ENCODE peak calls at places on chromosomes 3 and 15, in six cellular contexts. One of them, this sample, is unnamed.

GRCh38 chr3:50336452-50337174 is 4.0 kb downstream of the RASSF1 start:
- DNase-seq in cardiac fibroblast: peak; percentile 39
- DNase-seq in tibial artery: no peak
- DNase-seq in mucosa of descending colon: no peak
- DNase-seq in heart right ventricle: no peak
- DNase-seq in AG10803: peak; percentile 25
- DNase-seq in this sample: no peak

GRCh38 chr15:81901323-81901722 is 144.5 kb downstream of the MEX3B start:
- DNase-seq in cardiac fibroblast: no peak
- DNase-seq in tibial artery: no peak
- DNase-seq in mucosa of descending colon: no peak
- DNase-seq in heart right ventricle: no peak
- DNase-seq in AG10803: no peak
- DNase-seq in this sample: no peak

GRCh38 chr15:74773329-74773728 is 8.6 kb upstream of the CSK start:
- DNase-seq in cardiac fibroblast: no peak
- DNase-seq in tibial artery: no peak
- DNase-seq in mucosa of descending colon: peak; percentile 46
- DNase-seq in heart right ventricle: no peak
- DNase-seq in AG10803: no peak
- DNase-seq in this sample: no peak

GRCh38 chr3:58180099-58180880 is 30.5 kb downstream of the DNASE1L3 start:
- DNase-seq in cardiac fibroblast: no peak
- DNase-seq in tibial artery: no peak
- DNase-seq in mucosa of descending colon: no peak
- DNase-seq in heart right ventricle: no peak
- DNase-seq in AG10803: no peak
- DNase-seq in this sample: no peak

GRCh38 chr3:14822875-14823807 is 4.4 kb downstream of the FGD5 start:
- DNase-seq in cardiac fibroblast: peak; percentile 20
- DNase-seq in tibial artery: no peak
- DNase-seq in mucosa of descending colon: no peak
- DNase-seq in heart right ventricle: no peak
- DNase-seq in AG10803: no peak
- DNase-seq in this sample: no peak

GRCh38 chr15:56056626-56057025 is 63.2 kb upstream of the NEDD4 start:
- DNase-seq in cardiac fibroblast: no peak
- DNase-seq in tibial artery: no peak
- DNase-seq in mucosa of descending colon: no peak
- DNase-seq in heart right ventricle: no peak
- DNase-seq in AG10803: no peak
- DNase-seq in this sample: no peak

GRCh38 chr3:192364296-192364695 is 363.0 kb downstream of the FGF12 start:
- DNase-seq in cardiac fibroblast: no peak
- DNase-seq in tibial artery: no peak
- DNase-seq in mucosa of descending colon: no peak
- DNase-seq in heart right ventricle: no peak
- DNase-seq in AG10803: no peak
- DNase-seq in this sample: no peak

GRCh38 chr3:196202516-196202970 is 8.7 kb downstream of the ZDHHC19 start:
- DNase-seq in cardiac fibroblast: peak; percentile 55
- DNase-seq in tibial artery: no peak
- DNase-seq in mucosa of descending colon: no peak
- DNase-seq in heart right ventricle: peak; percentile 40
- DNase-seq in AG10803: peak; percentile 48
- DNase-seq in this sample: no peak

GRCh38 chr3:125331243-125331642 is 43.9 kb downstream of the ZNF148 start:
- DNase-seq in cardiac fibroblast: no peak
- DNase-seq in tibial artery: no peak
- DNase-seq in mucosa of descending colon: no peak
- DNase-seq in heart right ventricle: no peak
- DNase-seq in AG10803: no peak
- DNase-seq in this sample: no peak

GRCh38 chr3:176937994-176938393 is 259.3 kb downstream of the TBL1XR1 start:
- DNase-seq in cardiac fibroblast: no peak
- DNase-seq in tibial artery: no peak
- DNase-seq in mucosa of descending colon: no peak
- DNase-seq in heart right ventricle: no peak
- DNase-seq in AG10803: no peak
- DNase-seq in this sample: no peak

GRCh38 chr3:119630562-119631329 is 29.6 kb downstream of the POPDC2 start:
- DNase-seq in cardiac fibroblast: peak; percentile 66
- DNase-seq in tibial artery: no peak
- DNase-seq in mucosa of descending colon: no peak
- DNase-seq in heart right ventricle: no peak
- DNase-seq in AG10803: peak; percentile 67
- DNase-seq in this sample: no peak

DNA sequence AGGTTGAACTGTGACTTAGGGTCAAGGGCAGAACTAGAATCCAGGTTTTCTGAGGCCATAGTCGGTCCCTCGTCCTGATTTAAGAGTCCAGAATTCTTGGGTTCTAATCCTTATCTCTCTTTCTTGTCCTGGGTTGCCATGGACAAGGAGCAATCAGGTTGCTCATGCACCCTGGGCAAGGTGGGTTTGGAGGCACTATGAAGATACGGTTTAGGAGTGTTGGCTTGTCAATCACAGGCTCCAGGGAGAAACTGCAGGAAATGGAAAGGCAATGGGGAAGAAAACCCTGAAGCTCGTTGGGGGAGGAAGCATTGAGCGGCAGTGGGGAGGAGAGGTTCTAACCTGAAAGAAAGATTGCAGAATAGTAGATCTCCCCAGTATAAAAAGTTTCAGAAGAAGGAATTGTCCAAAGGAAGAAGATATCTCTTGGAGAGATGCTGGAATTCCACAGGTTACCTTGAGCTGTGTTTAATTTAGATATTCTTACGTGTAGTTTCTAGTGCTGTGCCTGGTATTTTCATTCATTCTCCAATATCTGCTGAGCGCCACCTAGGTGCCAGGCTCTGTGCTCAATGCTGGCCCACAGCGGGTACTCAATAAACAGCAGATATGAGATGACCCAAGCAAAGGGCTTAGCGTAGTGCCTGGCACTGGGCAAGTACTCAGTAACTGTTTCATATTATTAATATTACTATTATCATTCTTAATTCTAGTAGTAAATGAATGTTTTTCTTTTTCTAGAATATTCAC is 2.0 kb downstream of the ACAN start:
- DNase-seq in cardiac fibroblast: no peak
- DNase-seq in tibial artery: no peak
- DNase-seq in mucosa of descending colon: no peak
- DNase-seq in heart right ventricle: no peak
- DNase-seq in AG10803: no peak
- DNase-seq in this sample: no peak
- H3K4me3 ChIP-seq in cardiac fibroblast: no peak overlapping the region
- H3K4me3 ChIP-seq in tibial artery: peak overlapping the region; percentile 68
- H3K4me3 ChIP-seq in mucosa of descending colon: no peak overlapping the region
- H3K4me3 ChIP-seq in heart right ventricle: no peak overlapping the region
- H3K4me3 ChIP-seq in AG10803: peak overlapping the region; percentile 38
- H3K4me3 ChIP-seq in this sample: no peak overlapping the region

GRCh38 chr3:17140670-17141505 is 256.1 kb downstream of the PLCL2 start:
- DNase-seq in cardiac fibroblast: peak; percentile 10
- DNase-seq in tibial artery: peak; percentile 78
- DNase-seq in mucosa of descending colon: no peak
- DNase-seq in heart right ventricle: peak; percentile 49
- DNase-seq in AG10803: peak; percentile 10
- DNase-seq in this sample: no peak
- TF ChIP-seq CTCF in cardiac fibroblast: no peak
- TF ChIP-seq CTCF in tibial artery: no peak
- TF ChIP-seq CTCF in mucosa of descending colon: no peak
- TF ChIP-seq CTCF in heart right ventricle: peak; percentile 14
- TF ChIP-seq CTCF in AG10803: no peak
- TF ChIP-seq CTCF in this sample: no peak

DNA sequence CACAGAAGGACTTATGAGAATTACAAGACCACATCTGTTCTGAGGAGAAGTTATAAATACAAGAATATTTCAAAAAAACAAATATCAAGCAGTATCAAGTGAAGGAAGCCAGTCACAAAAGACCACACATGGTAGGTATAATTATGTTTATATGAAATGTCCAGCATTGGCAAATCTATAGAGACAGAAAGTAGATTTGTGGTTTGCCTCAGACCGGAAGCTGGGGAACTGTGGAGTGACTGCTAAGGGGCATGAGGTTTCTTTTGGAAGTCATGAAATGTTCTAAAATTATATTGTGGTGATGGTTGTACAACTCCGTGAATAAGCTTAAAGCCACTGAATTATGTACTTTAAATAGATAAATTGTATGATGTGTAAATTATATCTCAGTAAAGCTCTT is 136.9 kb downstream of the FRMD5 start:
- DNase-seq in cardiac fibroblast: no peak
- DNase-seq in tibial artery: no peak
- DNase-seq in mucosa of descending colon: no peak
- DNase-seq in heart right ventricle: no peak
- DNase-seq in AG10803: no peak
- DNase-seq in this sample: no peak
- H3K4me3 ChIP-seq in cardiac fibroblast: no peak overlapping the region
- H3K4me3 ChIP-seq in tibial artery: no peak overlapping the region
- H3K4me3 ChIP-seq in mucosa of descending colon: no peak overlapping the region
- H3K4me3 ChIP-seq in heart right ventricle: no peak overlapping the region
- H3K4me3 ChIP-seq in AG10803: no peak overlapping the region
- H3K4me3 ChIP-seq in this sample: no peak overlapping the region

GRCh38 chr3:65436580-65436979 is 602.1 kb downstream of the MAGI1 start:
- DNase-seq in cardiac fibroblast: peak; percentile 10
- DNase-seq in tibial artery: no peak
- DNase-seq in mucosa of descending colon: no peak
- DNase-seq in heart right ventricle: no peak
- DNase-seq in AG10803: no peak
- DNase-seq in this sample: no peak
- TF ChIP-seq CTCF in cardiac fibroblast: peak; percentile 30
- TF ChIP-seq CTCF in tibial artery: no peak
- TF ChIP-seq CTCF in mucosa of descending colon: no peak
- TF ChIP-seq CTCF in heart right ventricle: no peak
- TF ChIP-seq CTCF in AG10803: peak; percentile 25
- TF ChIP-seq CTCF in this sample: peak; percentile 54

DNA sequence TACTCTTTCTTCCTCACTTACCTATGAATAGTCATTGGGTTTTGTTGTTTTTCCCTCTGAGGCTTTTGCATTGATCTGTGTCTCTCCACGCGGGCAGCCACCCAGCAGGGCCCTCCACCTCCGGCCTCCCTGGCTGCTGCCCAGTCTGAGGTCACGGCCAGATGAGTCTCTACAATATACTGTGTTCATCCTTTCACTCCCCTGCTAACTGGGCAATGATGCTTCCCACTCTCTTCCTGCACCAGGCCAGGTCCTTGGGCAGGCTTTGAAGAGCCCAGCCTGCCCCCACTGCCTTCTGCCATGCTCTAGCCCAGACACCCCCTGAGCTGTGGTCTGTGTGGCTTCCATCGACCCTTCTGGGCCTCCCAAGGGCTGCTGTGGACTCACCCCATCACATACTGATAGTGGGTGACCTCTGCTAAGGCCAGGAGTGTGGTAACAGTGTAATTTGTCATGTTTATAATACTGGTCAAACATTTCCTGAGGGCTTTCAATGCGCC is 18.0 kb downstream of the PDIA5 start:
- DNase-seq in cardiac fibroblast: no peak
- DNase-seq in tibial artery: no peak
- DNase-seq in mucosa of descending colon: no peak
- DNase-seq in heart right ventricle: no peak
- DNase-seq in AG10803: no peak
- DNase-seq in this sample: no peak
- H3K4me3 ChIP-seq in cardiac fibroblast: no peak overlapping the region
- H3K4me3 ChIP-seq in tibial artery: no peak overlapping the region
- H3K4me3 ChIP-seq in mucosa of descending colon: no peak overlapping the region
- H3K4me3 ChIP-seq in heart right ventricle: no peak overlapping the region
- H3K4me3 ChIP-seq in AG10803: no peak overlapping the region
- H3K4me3 ChIP-seq in this sample: no peak overlapping the region